ENCODE peak calls at places on chromosome 5, in four cellular contexts. I is HAP-1, G is fibroblast of lung, T is mammary epithelial cell. K is an unnamed sample.
A peak's percentile ranks its signal among the peaks of the same experiment; 100 is the strongest.

GRCh38 chr5:177005619-177006264 is 837 bp downstream of the UIMC1 start:
- DNase-seq in I (peak; percentile 77), G (peak; percentile 55), T (peak; percentile 66), K (no peak)

GRCh38 chr5:66144799-66145390 is 795 bp downstream of the SREK1 start:
- DNase-seq in I (no peak), G (no peak), T (no peak), K (peak; percentile 22)

GRCh38 chr5:54117957-54118356 is 192.4 kb downstream of the ARL15 start:
- DNase-seq in I (no peak), G (no peak), T (no peak), K (no peak)

GRCh38 chr5:159913048-159913447 is 3.2 kb upstream of the ADRA1B start:
- DNase-seq in I (no peak), G (peak; percentile 90), T (peak; percentile 92), K (no peak)

GRCh38 chr5:67124556-67124955 is 72.0 kb downstream of the CD180 start:
- DNase-seq in I (no peak), G (no peak), T (no peak), K (no peak)

GRCh38 chr5:103918668-103919367 is 356.2 kb upstream of the NUDT12 start:
- DNase-seq in I (peak; percentile 55), G (peak; percentile 55), T (peak; percentile 24), K (no peak)

GRCh38 chr5:10660720-10661387 is 97.0 kb downstream of the ANKRD33B start:
- DNase-seq in I (no peak), G (no peak), T (no peak), K (no peak)

GRCh38 chr5:149063901-149064478 is 1.1 kb upstream of the SH3TC2 start:
- DNase-seq in I (no peak), G (no peak), T (peak; percentile 28), K (no peak)

GRCh38 chr5:173707392-173707791 is 90.9 kb upstream of the BOD1 start:
- DNase-seq in I (no peak), G (peak; percentile 4), T (peak; percentile 84), K (no peak)

GRCh38 chr5:170907758-170908157 is 45.9 kb downstream of the RANBP17 start:
- DNase-seq in I (no peak), G (peak; percentile 90), T (peak; percentile 59), K (no peak)

GRCh38 chr5:31719988-31720387 is 81.1 kb downstream of the PDZD2 start:
- DNase-seq in I (no peak), G (no peak), T (no peak), K (no peak)

GRCh38 chr5:172501708-172502379 is 47.5 kb upstream of the SH3PXD2B start:
- DNase-seq in I (no peak), G (no peak), T (no peak), K (no peak)

GRCh38 chr5:137632716-137633115 is 103.2 kb downstream of the KLHL3 start:
- DNase-seq in I (no peak), G (peak; percentile 25), T (no peak), K (no peak)

GRCh38 chr5:161064800-161065199 is 212.8 kb upstream of the ATP10B start:
- DNase-seq in I (no peak), G (no peak), T (no peak), K (no peak)

GRCh38 chr5:121630402-121630801 is 221.3 kb upstream of the FTMT start:
- DNase-seq in I (no peak), G (peak; percentile 40), T (peak; percentile 16), K (no peak)

GRCh38 chr5:17147225-17148120 is 70.0 kb upstream of the BASP1 start:
- DNase-seq in I (peak; percentile 49), G (peak; percentile 56), T (no peak), K (no peak)

GRCh38 chr5:83265318-83265717 is 188.0 kb downstream of the XRCC4 start:
- DNase-seq in I (no peak), G (peak; percentile 65), T (peak; percentile 49), K (no peak)

GRCh38 chr5:66174338-66174737 is 30.2 kb downstream of the SREK1 start:
- DNase-seq in I (peak; percentile 17), G (peak; percentile 58), T (no peak), K (no peak)

GRCh38 chr5:171629221-171630005 is 156.2 kb upstream of the SMIM23 start:
- DNase-seq in I (no peak), G (peak; percentile 29), T (no peak), K (no peak)

GRCh38 chr5:64331597-64332277 is 166.1 kb downstream of the RNF180 start:
- DNase-seq in I (no peak), G (no peak), T (no peak), K (no peak)

GRCh38 chr5:150175536-150175935 is 9.0 kb downstream of the CDX1 start:
- DNase-seq in I (peak; percentile 58), G (no peak), T (no peak), K (peak; percentile 70)

GRCh38 chr5:126506079-126506478 is 82.9 kb downstream of the GRAMD2B start:
- DNase-seq in I (no peak), G (no peak), T (no peak), K (no peak)

GRCh38 chr5:122258241-122258640 is 53.8 kb upstream of the SNCAIP start:
- DNase-seq in I (no peak), G (no peak), T (peak; percentile 61), K (no peak)

GRCh38 chr5:9619331-9620092 is 10.6 kb downstream of the TAS2R1 start:
- DNase-seq in I (no peak), G (no peak), T (no peak), K (no peak)

GRCh38 chr5:24163091-24163490 is 481.7 kb downstream of the CDH10 start:
- DNase-seq in I (no peak), G (no peak), T (peak; percentile 63), K (no peak)

GRCh38 chr5:177446184-177447065 is at the start of gene PRR7:
- DNase-seq in I (peak; percentile 79), G (peak; percentile 57), T (peak; percentile 60), K (no peak)

GRCh38 chr5:107567901-107568671 is 102.7 kb downstream of the EFNA5 start:
- DNase-seq in I (peak; percentile 45), G (no peak), T (peak; percentile 79), K (no peak)

GRCh38 chr5:34058532-34058931 is 15.5 kb upstream of the C1QTNF3 start:
- DNase-seq in I (no peak), G (no peak), T (no peak), K (no peak)

GRCh38 chr5:34057569-34057968 is 14.6 kb upstream of the C1QTNF3 start:
- DNase-seq in I (no peak), G (no peak), T (no peak), K (no peak)

GRCh38 chr5:34054330-34054729 is 11.3 kb upstream of the C1QTNF3 start:
- DNase-seq in I (no peak), G (no peak), T (no peak), K (no peak)

GRCh38 chr5:34055671-34056070 is 12.7 kb upstream of the C1QTNF3 start:
- DNase-seq in I (no peak), G (no peak), T (no peak), K (no peak)

GRCh38 chr5:34057118-34057517 is 14.1 kb upstream of the C1QTNF3 start:
- DNase-seq in I (no peak), G (no peak), T (no peak), K (no peak)
- H3K9me3 ChIP-seq in I (peaks cover 2% of the 10 kb centered on the region), G (no peaks in the 10 kb centered on the region), T (no peaks in the 10 kb centered on the region), K (no peaks in the 10 kb centered on the region)

DNA sequence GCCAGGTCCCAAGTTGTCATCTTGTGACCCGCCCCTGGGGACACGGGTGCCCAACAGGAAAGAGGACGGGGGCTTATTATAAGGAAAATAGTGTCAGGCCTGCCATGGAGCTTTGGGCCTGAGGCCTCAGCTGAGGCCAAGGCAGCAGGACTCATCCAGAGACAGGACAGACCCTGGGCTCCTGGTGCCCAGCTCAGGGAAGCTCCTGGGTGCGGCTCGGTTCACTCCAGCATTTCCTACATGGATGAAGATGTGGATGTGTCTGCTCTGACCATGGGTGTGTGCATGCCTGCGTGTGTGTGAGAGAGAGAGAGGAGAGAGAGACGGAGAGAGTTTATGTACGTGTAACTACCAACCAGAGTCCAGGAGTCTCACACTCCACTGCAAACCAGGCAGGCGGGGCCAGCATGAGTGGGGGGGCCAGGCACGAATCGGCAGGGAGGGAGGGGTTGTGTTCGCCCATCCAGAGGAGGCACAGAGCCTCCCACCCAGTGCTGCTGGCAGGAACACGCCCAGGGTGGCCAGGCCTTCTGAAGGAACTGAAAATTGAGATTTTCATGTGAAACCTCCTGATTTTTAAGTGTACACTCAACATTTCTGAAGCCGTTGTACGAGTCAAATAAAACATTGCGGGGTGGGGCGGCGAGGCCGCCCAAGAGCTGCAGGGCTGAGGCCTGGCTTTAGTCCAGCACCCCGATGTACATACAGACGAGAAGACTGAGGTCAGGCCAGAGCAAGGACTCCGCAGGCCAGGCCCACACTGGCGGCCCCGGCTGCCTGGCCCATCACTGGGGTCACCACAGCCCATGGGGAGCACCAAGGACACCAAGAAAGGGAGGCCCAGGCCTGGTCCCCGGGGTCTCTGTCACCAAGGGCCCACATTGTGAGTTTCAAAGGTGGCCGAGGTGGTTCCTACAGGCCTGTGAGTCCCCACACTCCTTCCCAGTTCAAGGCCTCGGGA is 88.8 kb downstream of the ADAMTS2 start:
- DNase-seq in I (peak; percentile 4), G (no peak), T (no peak), K (no peak)
- H3K9me3 ChIP-seq in I (no peaks in the 10 kb centered on the region), G (no peaks in the 10 kb centered on the region), T (peaks cover 55% of the 10 kb centered on the region), K (no peaks in the 10 kb centered on the region)

DNA sequence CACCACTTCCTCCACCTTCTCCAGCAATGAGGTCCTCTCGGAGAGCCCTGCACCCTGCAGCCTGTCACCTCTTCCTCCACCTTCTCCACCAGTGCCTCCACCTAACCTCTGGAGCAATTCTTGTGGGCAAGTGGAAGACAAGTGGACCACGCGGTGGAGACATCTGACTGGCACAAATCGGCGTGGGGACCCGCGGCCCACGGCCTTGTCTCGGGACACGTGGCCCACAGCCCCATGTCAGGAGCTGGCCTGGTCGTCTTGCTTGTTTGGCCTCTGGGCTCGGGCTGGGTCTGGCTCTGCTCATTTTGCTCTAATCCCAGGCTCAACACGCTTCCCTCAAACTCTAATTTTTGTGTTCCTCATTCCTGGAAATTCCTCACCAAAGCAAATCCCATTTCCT is 393.1 kb upstream of the IRX1 start:
- DNase-seq in I (no peak), G (no peak), T (no peak), K (no peak)
- H3K9me3 ChIP-seq in I (no peaks in the 10 kb centered on the region), G (no peaks in the 10 kb centered on the region), T (peaks cover 10% of the 10 kb centered on the region), K (no peaks in the 10 kb centered on the region)

GRCh38 chr5:141149812-141150211 is at the start of gene PCDHB6:
- DNase-seq in I (peak; percentile 57), G (no peak), T (peak; percentile 20), K (no peak)

GRCh38 chr5:141155540-141156374 is 5.9 kb downstream of the PCDHB6 start:
- DNase-seq in I (peak; percentile 18), G (no peak), T (no peak), K (no peak)

GRCh38 chr5:141150993-141151325 is 1.1 kb downstream of the PCDHB6 start:
- DNase-seq in I (no peak), G (no peak), T (no peak), K (no peak)

DNA sequence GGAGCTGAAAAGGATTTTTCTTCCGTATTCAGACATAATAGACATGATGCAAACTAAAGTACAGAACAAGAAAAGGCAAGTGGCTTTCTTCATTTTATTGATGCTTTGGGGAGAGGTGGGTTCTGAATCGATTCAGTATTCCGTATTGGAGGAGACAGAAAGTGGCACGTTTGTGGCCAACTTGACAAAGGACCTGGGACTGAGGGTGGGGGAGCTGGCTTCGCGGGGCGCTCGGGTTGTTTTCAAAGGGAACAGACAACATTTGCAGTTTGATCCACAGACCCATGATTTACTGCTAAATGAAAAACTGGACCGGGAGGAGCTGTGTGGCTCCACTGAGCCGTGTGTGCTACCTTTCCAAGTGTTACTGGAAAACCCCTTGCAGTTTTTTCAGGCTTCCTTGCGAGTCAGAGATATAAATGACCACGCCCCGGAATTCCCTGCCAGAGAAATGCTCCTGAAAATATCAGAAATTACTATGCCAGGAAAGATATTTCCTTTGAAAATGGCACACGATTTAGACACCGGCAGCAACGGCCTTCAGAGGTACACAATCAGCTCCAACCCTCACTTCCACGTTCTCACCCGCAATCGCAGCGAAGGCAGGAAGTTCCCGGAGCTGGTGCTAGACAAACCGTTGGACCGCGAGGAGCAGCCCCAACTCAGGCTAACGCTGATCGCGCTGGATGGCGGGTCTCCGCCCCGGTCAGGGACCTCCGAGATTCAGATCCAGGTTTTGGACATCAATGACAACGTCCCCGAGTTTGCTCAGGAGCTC is 547 bp downstream of the PCDHB6 start:
- DNase-seq in I (no peak), G (no peak), T (peak; percentile 3), K (no peak)
- H3K9me3 ChIP-seq in I (no peaks in the 10 kb centered on the region), G (no peaks in the 10 kb centered on the region), T (peaks cover 3% of the 10 kb centered on the region), K (no peaks in the 10 kb centered on the region)